ENCODE peak calls at places on chromosomes 1 and 21, in nine cellular contexts. U is foreskin fibroblast, C is heart left ventricle, R is left lung, G is Caco-2, E is lower lobe of right lung, T is tibial artery, L is BE2C, V is endothelial cell. P is an unnamed sample.

GRCh38 chr21:29145837-29146453 is 15.5 kb downstream of the MAP3K7CL start:
- DNase-seq in U (no peak), V (no peak), L (no peak), T (no peak), G (no peak), E (no peak), C (no peak), R (no peak), P (no peak)

GRCh38 chr1:185213086-185213485 is 56.1 kb downstream of the SWT1 start:
- DNase-seq in V (no peak), L (no peak), T (no peak), R (no peak), U (no peak), C (no peak), E (no peak), G (no peak), P (no peak)

GRCh38 chr1:199322278-199322677 is 683.4 kb downstream of the PTPRC start:
- DNase-seq in L (no peak), R (no peak), G (no peak), U (no peak), T (no peak), C (no peak), E (no peak), V (no peak), P (no peak)

GRCh38 chr1:244361764-244362473 is 89.8 kb downstream of the ADSS2 start:
- DNase-seq in G (peak; percentile 79), C (no peak), L (no peak), T (no peak), U (no peak), E (no peak), V (no peak), R (no peak), P (no peak)

GRCh38 chr1:80498673-80499072 is 1302.1 kb upstream of the ADGRL2 start:
- DNase-seq in L (no peak), U (no peak), C (no peak), R (no peak), E (no peak), G (no peak), T (no peak), V (no peak), P (no peak)

GRCh38 chr1:24161270-24161669 is 18.3 kb upstream of the IL22RA1 start:
- DNase-seq in G (no peak), E (no peak), R (no peak), V (no peak), T (no peak), C (no peak), L (no peak), U (no peak), P (no peak)

GRCh38 chr1:14598498-14599172 is at the start of gene KAZN:
- DNase-seq in T (no peak), C (no peak), L (peak; percentile 14), V (peak; percentile 45), G (no peak), R (no peak), E (peak; percentile 47), U (no peak), P (no peak)

GRCh38 chr1:41032147-41032546 is 10.6 kb upstream of the SLFNL1 start:
- DNase-seq in U (no peak), R (no peak), G (no peak), C (no peak), E (no peak), L (no peak), V (no peak), T (no peak), P (no peak)

GRCh38 chr1:32681999-32682398 is 20.6 kb downstream of the SYNC start:
- DNase-seq in V (no peak), E (no peak), T (no peak), U (no peak), C (no peak), G (no peak), L (no peak), R (no peak), P (no peak)

GRCh38 chr1:83077411-83077810 is 921.5 kb downstream of the TTLL7 start:
- DNase-seq in L (peak; percentile 3), R (no peak), C (no peak), G (no peak), T (no peak), E (no peak), U (no peak), V (no peak), P (no peak)

GRCh38 chr1:59553381-59553780 is 256.5 kb downstream of the FGGY start:
- DNase-seq in R (no peak), V (no peak), G (no peak), T (no peak), U (no peak), C (no peak), E (no peak), L (no peak), P (no peak)

GRCh38 chr1:224579526-224579925 is 36.6 kb upstream of the CNIH3 start:
- DNase-seq in E (no peak), G (no peak), U (peak; percentile 91), T (no peak), L (no peak), V (no peak), C (no peak), R (no peak), P (no peak)

DNA sequence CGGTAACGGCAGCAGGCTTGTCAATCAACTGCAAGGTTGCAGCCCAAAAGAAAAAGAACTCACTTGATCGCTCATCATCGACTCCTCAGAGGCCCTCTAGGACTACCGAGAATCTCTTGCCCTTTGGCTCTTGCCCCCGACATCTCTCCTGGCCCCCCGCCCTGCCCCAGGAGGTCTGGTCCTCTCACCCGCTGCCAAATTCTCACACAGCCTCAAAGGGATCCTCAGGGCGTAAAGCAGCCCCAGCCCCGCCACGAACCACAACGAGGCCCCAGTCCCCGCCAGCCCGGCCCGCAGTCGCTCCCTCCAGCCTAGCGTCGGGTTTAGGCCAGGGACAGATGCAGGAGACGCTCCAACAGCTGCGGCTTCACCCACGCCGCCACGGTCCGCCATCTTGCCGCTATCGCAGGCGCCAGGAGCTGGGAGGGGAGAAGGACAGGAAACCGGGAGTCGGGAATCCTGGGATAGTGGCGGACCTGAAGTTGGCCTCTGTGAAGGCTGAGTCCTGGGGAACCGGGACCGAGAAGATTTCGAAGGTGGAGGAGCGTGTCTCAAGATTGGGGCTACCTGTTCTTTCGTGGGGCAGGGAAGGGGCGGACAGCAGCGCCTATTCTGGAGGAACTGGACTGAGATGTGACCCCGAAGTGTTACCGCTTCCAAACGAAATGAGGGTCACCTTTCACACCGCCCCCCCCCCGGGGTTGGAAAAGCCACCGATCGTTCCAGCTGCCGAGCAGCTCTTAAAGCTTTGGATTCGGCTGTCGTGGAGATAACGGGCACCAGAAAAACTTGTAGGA is at the start of gene ST7L:
- DNase-seq in L (peak; percentile 84), G (peak; percentile 58), U (peak; percentile 59), R (peak; percentile 81), V (peak; percentile 64), E (peak; percentile 77), C (peak; percentile 89), T (peak; percentile 78), P (peak; percentile 62)
- TF ChIP-seq CTCF in L (no peak), G (no peak), U (no peak), R (no peak), V (no peak), E (no peak), C (no peak), T (no peak), P (no peak)

GRCh38 chr1:228455715-228456114 is 31.5 kb upstream of the RNF187 start:
- DNase-seq in V (no peak), U (no peak), C (no peak), G (no peak), E (no peak), T (no peak), L (no peak), R (no peak), P (no peak)
- TF ChIP-seq CTCF in V (no peak), U (peak; percentile 13), C (no peak), G (peak; percentile 26), E (no peak), T (no peak), L (peak; percentile 35), R (no peak), P (no peak)

DNA sequence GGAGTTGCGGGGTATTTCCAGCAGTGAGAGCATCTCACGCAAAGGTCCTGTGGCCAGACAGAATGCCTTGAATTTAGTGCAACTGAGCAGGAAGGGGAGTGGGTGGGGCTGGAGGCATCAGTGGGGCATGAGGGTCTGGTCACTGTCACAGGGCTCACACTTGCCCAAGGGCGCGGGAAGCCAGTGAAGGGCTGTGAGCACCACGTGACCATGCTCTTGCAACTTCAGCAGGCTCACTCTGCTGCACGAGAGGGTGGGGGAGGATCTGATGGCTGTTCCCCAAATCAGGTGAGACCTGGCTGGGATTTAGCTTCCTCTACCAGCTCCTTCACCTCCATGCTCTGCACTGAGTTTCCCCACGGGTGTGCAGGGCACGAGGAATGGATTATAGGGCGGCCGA is 64.2 kb downstream of the PGBD5 start:
- DNase-seq in G (no peak), V (no peak), R (no peak), C (no peak), L (peak; percentile 70), E (no peak), U (no peak), T (no peak), P (no peak)
- TF ChIP-seq CTCF in G (no peak), V (no peak), R (no peak), C (no peak), L (no peak), E (no peak), U (no peak), T (no peak), P (no peak)

GRCh38 chr1:109790735-109791494 is 27.2 kb upstream of the EPS8L3 start:
- DNase-seq in V (peak; percentile 66), C (peak; percentile 68), U (no peak), R (peak; percentile 77), G (no peak), T (peak; percentile 46), E (peak; percentile 74), L (no peak), P (peak; percentile 74)

GRCh38 chr1:109791495-109792040 is 27.8 kb upstream of the EPS8L3 start:
- DNase-seq in E (peak; percentile 32), T (peak; percentile 19), V (no peak), C (peak; percentile 15), U (no peak), G (no peak), R (no peak), L (no peak), P (no peak)

GRCh38 chr1:109793486-109794318 is 30.0 kb upstream of the EPS8L3 start:
- DNase-seq in U (peak; percentile 80), L (peak; percentile 52), V (no peak), C (peak; percentile 71), G (no peak), R (no peak), T (peak; percentile 32), E (peak; percentile 42), P (peak; percentile 45)

GRCh38 chr1:109793089-109793485 is 29.4 kb upstream of the EPS8L3 start:
- DNase-seq in C (peak; percentile 15), T (peak; percentile 15), L (no peak), G (no peak), R (no peak), U (no peak), V (no peak), E (peak; percentile 17), P (no peak)

DNA sequence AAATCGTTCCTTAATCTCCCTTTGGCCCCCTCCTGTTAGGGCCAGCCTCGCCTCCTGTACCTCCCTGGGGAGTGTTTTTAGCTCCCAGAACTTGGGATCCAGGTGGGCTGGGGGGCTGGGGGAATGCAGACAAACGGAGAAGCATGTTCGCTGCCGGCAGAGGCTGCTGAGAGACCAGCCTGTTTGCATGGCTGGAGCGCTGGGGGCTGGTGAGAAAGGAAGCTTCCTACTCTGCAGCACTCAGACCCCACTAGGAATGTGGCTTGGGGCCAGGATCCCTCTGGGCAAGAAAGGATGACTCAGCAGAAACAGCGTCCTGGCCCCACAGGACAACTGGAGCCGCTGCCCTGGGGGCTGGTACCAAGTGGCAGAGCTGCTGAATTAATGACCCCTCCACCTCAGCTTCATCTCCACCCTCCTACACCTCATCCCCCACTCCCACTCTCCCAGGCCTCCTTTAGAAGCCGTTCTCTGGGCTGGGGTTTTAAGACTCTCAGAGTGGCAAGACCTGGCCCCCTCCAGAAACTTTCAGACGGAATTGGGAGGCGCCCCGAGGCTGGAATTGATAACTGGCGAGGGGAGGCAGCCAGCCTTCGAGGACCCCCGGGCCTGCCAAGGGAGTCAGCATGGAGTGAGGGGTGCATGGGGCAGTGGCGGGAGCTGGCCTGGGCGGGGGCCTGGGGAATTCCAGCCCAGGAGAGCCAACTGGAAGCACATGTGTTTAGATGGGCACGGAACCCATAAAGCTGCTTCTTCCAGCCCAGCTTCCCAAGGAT is 28.5 kb upstream of the EPS8L3 start:
- DNase-seq in L (peak; percentile 96), U (peak; percentile 83), E (peak; percentile 75), G (peak; percentile 28), V (peak; percentile 53), R (peak; percentile 81), C (peak; percentile 77), T (peak; percentile 62), P (no peak)
- TF ChIP-seq CTCF in L (peak; percentile 62), U (peak; percentile 81), E (no peak), G (no peak), V (no peak), R (no peak), C (peak; percentile 38), T (no peak), P (no peak)